ENCODE peak calls at places on chromosomes 16 and 17, in four cellular contexts. J is adrenal gland, C is body of pancreas, X is psoas muscle. N is an unnamed sample.

GRCh38 chr17:75814900-75815373 is 29.3 kb downstream of the UNC13D start:
- DNase-seq in J (peak), C (no peak), X (peak), N (no peak)

GRCh38 chr16:68347605-68348004 is 36.8 kb downstream of the PRMT7 start:
- DNase-seq in J (peak), C (no peak), X (no peak), N (no peak)

GRCh38 chr16:56193951-56194726 is 2.9 kb downstream of the GNAO1 start:
- DNase-seq in J (peak), C (peak), X (peak), N (peak)

GRCh38 chr17:73109603-73110002 is 17.1 kb upstream of the SLC39A11 start:
- DNase-seq in J (no peak), C (no peak), X (no peak), N (no peak)

GRCh38 chr17:2094891-2095535 is 40.1 kb downstream of the HIC1 start:
- DNase-seq in J (peak), C (peak), X (peak), N (peak)

GRCh38 chr17:80123791-80124190 is 22.4 kb downstream of the GAA start:
- DNase-seq in J (peak), C (peak), X (peak), N (peak)

GRCh38 chr16:13316008-13316407 is 414.6 kb downstream of the SHISA9 start:
- DNase-seq in J (no peak), C (no peak), X (no peak), N (no peak)

GRCh38 chr17:71985111-71986039 is 135.4 kb upstream of the SOX9 start:
- DNase-seq in J (no peak), C (no peak), X (no peak), N (no peak)

GRCh38 chr17:55825213-55825612 is 74.4 kb downstream of the PCTP start:
- DNase-seq in J (no peak), C (no peak), X (no peak), N (no peak)

DNA sequence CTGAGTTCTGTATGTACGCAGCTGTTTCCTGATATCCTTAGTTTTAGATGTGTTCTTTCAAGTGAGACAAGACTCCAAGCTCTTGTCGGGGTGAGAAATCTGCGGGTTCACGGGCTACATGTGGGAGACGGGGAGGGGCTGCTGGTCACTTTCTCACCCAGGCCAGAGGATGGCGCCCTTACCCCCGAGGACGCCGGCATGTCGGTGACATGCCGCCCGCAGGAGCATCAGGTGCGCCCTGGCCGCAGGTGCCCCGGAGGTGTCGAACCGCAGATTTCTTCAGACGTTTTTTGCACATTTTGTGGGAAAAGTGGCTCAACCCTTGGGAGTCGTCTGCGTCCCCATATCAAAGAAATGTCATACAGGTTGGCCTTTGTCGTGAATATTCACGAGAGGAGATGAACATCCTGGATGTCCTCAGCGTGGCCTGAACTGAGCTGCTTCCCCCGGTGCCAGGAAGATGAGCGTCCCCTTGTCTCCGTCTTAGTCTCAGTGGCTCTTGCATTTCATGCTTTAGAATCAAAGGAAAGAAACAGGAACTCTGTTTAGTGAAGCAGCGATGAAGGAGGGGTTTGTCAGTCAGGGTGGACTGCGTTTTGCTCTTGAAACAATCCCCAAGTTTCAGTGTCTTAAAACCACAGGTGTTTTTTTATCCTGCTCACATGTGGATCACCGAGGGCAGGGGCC is 75.3 kb upstream of the ZNF750 start:
- DNase-seq in J (no peak), C (no peak), X (no peak), N (no peak)
- TF ChIP-seq CTCF in J (no peak), C (no peak), X (no peak), N (no peak)

GRCh38 chr17:46877466-46877865 is 26.1 kb downstream of the WNT9B start:
- DNase-seq in J (peak), C (peak), X (no peak), N (no peak)

GRCh38 chr17:46876926-46877325 is 25.5 kb downstream of the WNT9B start:
- DNase-seq in J (no peak), C (peak), X (no peak), N (no peak)

GRCh38 chr17:46874906-46875305 is 23.5 kb downstream of the WNT9B start:
- DNase-seq in J (no peak), C (no peak), X (no peak), N (no peak)

GRCh38 chr17:46875849-46876352 is 24.5 kb downstream of the WNT9B start:
- DNase-seq in J (no peak), C (peak), X (no peak), N (no peak)

GRCh38 chr17:46876353-46876887 is 25.0 kb downstream of the WNT9B start:
- DNase-seq in J (no peak), C (peak), X (no peak), N (no peak)
- TF ChIP-seq CTCF in J (no peak), C (peak), X (no peak), N (no peak)

GRCh38 chr17:48155889-48156670 is 48.5 kb downstream of the SNX11 start:
- DNase-seq in J (no peak), C (no peak), X (no peak), N (no peak)

GRCh38 chr17:48150107-48150463 is 42.5 kb downstream of the SNX11 start:
- DNase-seq in J (no peak), C (no peak), X (no peak), N (no peak)

GRCh38 chr17:48150602-48151001 is 43.0 kb downstream of the SNX11 start:
- DNase-seq in J (no peak), C (no peak), X (no peak), N (no peak)

GRCh38 chr17:48149174-48150106 is 41.9 kb downstream of the SNX11 start:
- DNase-seq in J (no peak), C (no peak), X (no peak), N (no peak)

DNA sequence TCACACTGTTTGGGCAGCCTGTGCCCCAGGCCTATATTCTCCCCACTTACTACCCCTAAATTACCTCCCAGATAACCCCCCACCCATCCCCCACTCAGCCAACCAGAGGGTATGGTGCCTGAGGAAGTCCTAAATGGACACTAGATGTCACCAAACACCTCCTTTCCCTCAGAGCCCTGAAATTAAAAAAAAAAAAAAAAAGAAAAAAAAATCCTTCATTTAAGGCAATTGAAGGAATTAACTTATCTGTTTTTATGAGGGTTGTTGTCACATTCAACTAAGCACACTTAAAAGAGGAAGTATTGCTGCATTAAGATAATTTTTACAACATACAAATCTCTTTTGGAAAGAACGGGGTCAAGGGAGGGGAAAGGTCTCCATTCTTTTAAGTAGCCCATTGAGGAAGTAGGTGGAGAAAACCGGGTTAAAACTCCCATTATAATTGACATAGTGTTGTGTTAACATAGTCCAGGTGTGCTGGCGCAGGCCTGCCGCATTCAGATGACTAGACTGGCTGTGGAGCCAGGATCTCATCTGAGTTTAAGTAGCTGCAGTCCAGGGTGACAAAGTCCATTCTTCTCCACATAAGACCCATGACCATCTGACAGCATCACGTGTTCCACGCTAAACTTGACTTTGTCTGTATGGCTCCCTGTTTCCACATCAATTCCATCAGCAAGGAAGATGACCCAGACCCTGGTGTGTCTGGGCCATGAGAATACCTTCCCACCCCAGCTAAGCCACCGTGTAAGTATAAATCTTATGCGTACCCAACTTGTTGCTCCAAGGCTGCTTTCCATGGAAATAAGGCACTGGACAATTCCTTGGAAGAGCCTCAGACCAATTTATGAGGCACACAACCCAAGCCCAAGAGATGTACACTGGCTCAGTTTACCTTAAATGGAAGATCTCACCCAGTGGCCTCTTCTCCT is 46.4 kb downstream of the SNX11 start:
- DNase-seq in J (peak), C (peak), X (no peak), N (no peak)
- TF ChIP-seq CTCF in J (no peak), C (peak), X (no peak), N (no peak)

DNA sequence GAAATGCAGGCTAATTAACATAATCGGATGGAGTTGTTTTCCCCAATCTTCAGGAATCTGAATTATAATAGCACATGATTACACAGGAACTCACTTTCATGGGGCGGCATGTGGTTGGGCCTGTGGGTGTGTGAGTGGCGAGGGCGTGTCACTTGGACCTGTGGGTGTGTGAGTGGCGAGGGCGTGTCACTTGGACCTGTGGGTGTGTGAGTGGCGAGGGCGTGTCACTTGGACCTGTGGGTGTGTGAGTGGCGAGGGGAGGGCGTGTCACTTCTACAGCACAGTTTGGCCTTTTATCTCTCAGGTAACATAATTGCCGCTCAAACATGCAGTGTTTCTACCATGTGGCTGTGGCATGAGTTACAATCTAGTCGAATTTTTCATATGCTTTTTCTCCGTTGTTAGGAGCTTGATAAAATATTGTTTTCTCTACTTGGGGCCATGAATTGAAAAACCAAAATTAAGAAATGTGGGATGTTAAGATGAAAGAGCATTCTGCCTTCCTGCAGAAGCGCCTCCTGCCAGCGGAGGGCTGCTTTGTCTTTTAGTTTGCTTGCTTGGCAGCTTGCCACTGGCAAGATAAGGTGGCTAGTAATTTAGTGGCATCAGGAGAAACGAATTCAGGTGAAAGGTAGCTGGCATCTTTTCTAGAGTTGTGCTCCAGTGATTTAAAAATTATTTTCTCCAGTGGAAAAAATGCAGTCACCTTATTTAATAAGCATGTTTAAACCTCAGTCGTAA is 36.2 kb downstream of the USP10 start:
- DNase-seq in J (peak), C (peak), X (no peak), N (peak)
- TF ChIP-seq CTCF in J (peak), C (no peak), X (no peak), N (no peak)

DNA sequence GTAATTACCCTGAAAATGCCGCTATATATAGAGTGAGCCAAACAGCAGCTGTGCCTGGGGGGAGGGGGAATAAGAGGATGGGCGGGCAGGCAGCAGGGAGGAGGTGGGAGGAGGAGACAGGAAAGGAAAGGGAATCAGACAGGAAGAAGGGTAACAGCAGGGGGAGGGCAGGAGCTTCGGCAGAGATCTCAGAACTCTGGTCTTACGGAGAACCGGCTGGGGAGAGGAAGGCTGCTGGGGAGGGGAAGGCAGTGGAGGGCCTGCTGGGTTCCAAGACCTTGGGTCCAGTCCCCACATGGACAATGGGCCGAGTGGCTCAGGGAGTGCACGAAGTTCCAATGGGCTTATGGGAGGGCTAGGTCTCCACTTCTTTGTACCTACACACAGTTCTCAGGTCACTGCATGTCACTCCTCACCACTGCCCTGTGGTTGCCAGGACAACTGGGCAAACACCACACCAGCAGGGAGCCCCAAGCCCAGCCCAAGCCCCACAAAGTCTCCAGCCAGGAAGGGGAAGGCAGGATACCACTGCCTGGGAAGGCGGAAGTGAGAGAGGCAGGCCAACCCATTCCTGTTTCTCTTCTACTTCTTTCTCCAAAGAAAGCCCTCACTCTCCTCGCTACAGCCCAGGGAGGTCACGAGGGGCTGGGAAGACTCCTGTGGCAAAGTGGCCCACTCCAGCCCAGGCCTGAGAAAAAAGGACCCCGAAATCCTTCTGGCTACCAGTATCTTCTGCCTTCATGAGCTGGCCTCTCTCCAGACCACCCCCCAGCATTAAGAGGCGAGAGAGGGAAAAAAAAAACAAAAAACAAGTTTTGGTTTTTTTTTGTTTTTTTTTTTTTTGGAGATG is 25.3 kb downstream of the G6PC3 start:
- DNase-seq in J (peak), C (peak), X (peak), N (peak)
- TF ChIP-seq CTCF in J (no peak), C (no peak), X (no peak), N (no peak)